ENCODE peak calls at places on chromosomes 6 and 20, in five cellular contexts. R, X, U, E and L are unnamed samples.

GRCh38 chr6:25462235-25462897 is 183.2 kb downstream of the CARMIL1 start:
- DNase-seq in R (no peak), X (no peak), U (no peak), E (no peak), L (no peak)

GRCh38 chr6:69027861-69028260 is 392.8 kb downstream of the ADGRB3 start:
- DNase-seq in R (no peak), X (no peak), U (no peak), E (no peak), L (no peak)

GRCh38 chr20:51490635-51491034 is 51.9 kb downstream of the NFATC2 start:
- DNase-seq in R (no peak), X (no peak), U (no peak), E (no peak), L (no peak)

GRCh38 chr6:2020909-2021308 is 224.5 kb downstream of the GMDS start:
- DNase-seq in R (no peak), X (no peak), U (peak; percentile 8), E (peak; percentile 58), L (no peak)

GRCh38 chr6:106702451-106703110 is 73.2 kb downstream of the QRSL1 start:
- DNase-seq in R (no peak), X (peak; percentile 50), U (no peak), E (no peak), L (no peak)

GRCh38 chr20:61581825-61582188 is 329.7 kb downstream of the CDH4 start:
- DNase-seq in R (no peak), X (no peak), U (no peak), E (no peak), L (no peak)

GRCh38 chr6:11731423-11731822 is 47.2 kb downstream of the ADTRP start:
- DNase-seq in R (no peak), X (no peak), U (no peak), E (no peak), L (no peak)

GRCh38 chr6:155495011-155495768 is 39.6 kb upstream of the NOX3 start:
- DNase-seq in R (peak; percentile 6), X (no peak), U (peak; percentile 93), E (peak; percentile 77), L (no peak)

GRCh38 chr6:125952764-125953501 is 3.6 kb upstream of the HINT3 start:
- DNase-seq in R (no peak), X (peak; percentile 48), U (peak; percentile 48), E (no peak), L (no peak)

GRCh38 chr6:128757961-128758360 is 125.0 kb upstream of the LAMA2 start:
- DNase-seq in R (no peak), X (no peak), U (no peak), E (no peak), L (no peak)

GRCh38 chr6:145235207-145235606 is 500.1 kb downstream of the EPM2A start:
- DNase-seq in R (no peak), X (no peak), U (no peak), E (no peak), L (no peak)

GRCh38 chr6:3929281-3929798 is 80.2 kb downstream of the FAM50B start:
- DNase-seq in R (no peak), X (no peak), U (peak; percentile 68), E (peak; percentile 57), L (no peak)

GRCh38 chr6:156774872-156775405 is 2.2 kb upstream of the ARID1B start:
- DNase-seq in R (no peak), X (no peak), U (no peak), E (no peak), L (no peak)

GRCh38 chr6:150444308-150444707 is 75.5 kb downstream of the IYD start:
- DNase-seq in R (no peak), X (no peak), U (no peak), E (no peak), L (no peak)

GRCh38 chr20:16004108-16004854 is 569.0 kb downstream of the KIF16B start:
- DNase-seq in R (no peak), X (no peak), U (no peak), E (no peak), L (no peak)

GRCh38 chr6:6620752-6621151 is 32.2 kb downstream of the LY86 start:
- DNase-seq in R (no peak), X (no peak), U (no peak), E (no peak), L (no peak)